ENCODE peak calls at places on chromosomes 1 and 21, in six cellular contexts. A is GM12865; S is hepatic stellate cell; O is amniotic stem cell; T is EL; Y is activated CD4-positive, CD25-positive, alpha-beta regulatory T cell treated with anti-CD3 and anti-CD28 coated beads, Interleukin-2, amount 50 U/mL, for 16 hours. Q is an unnamed sample.

GRCh38 chr1:168470821-168471473 is 72.8 kb downstream of the XCL2 start:
- DNase-seq in S (peak), T (peak), A (no peak), O (peak), Y (no peak), Q (no peak)

GRCh38 chr1:235562589-235562988 is 58.3 kb upstream of the B3GALNT2 start:
- DNase-seq in Y (no peak), T (no peak), O (no peak), S (no peak), A (no peak), Q (no peak)

GRCh38 chr1:8671313-8671917 is 146.0 kb downstream of the RERE start:
- DNase-seq in A (peak), S (peak), T (peak), Y (no peak), O (no peak), Q (no peak)

GRCh38 chr1:53349369-53349705 is 21.5 kb upstream of the LRP8 start:
- DNase-seq in O (no peak), T (no peak), A (no peak), Y (no peak), S (no peak), Q (peak)

GRCh38 chr1:154808909-154809262 is 61.2 kb downstream of the KCNN3 start:
- DNase-seq in S (no peak), A (peak), O (no peak), T (no peak), Y (no peak), Q (no peak)

GRCh38 chr21:45992311-45993209 is 11.0 kb downstream of the COL6A1 start:
- DNase-seq in T (no peak), O (no peak), S (no peak), Y (no peak), A (no peak), Q (no peak)

GRCh38 chr21:45600248-45600647 is 43.3 kb upstream of the PCBP3 start:
- DNase-seq in Y (no peak), O (no peak), A (no peak), S (no peak), T (no peak), Q (no peak)

GRCh38 chr1:108033486-108034081 is 68.6 kb upstream of the VAV3 start:
- DNase-seq in O (no peak), S (no peak), T (no peak), A (no peak), Y (no peak), Q (no peak)

GRCh38 chr1:111448482-111448917 is 556 bp downstream of the WDR77 start:
- DNase-seq in Y (peak), T (peak), S (peak), O (no peak), A (no peak), Q (no peak)

GRCh38 chr1:92820024-92820423 is 11.8 kb upstream of the RPL5 start:
- DNase-seq in A (no peak), Y (no peak), O (no peak), T (peak), S (no peak), Q (no peak)

GRCh38 chr1:151839457-151840409 is at the start of gene C2CD4D:
- DNase-seq in O (no peak), Y (peak), A (peak), S (no peak), T (no peak), Q (peak)

GRCh38 chr1:15218287-15219279 is 28.4 kb upstream of the FHAD1 start:
- DNase-seq in S (peak), T (peak), Y (no peak), O (no peak), A (peak), Q (no peak)

GRCh38 chr1:21552715-21553114 is 43.5 kb downstream of the ALPL start:
- DNase-seq in S (peak), O (peak), Y (no peak), T (peak), A (no peak), Q (no peak)

GRCh38 chr1:167644551-167644950 is 14.5 kb downstream of the RCSD1 start:
- DNase-seq in Y (no peak), O (no peak), T (no peak), S (no peak), A (no peak), Q (no peak)

GRCh38 chr1:172641492-172641891 is 17.4 kb upstream of the FASLG start:
- DNase-seq in T (no peak), A (no peak), Y (no peak), O (no peak), S (no peak), Q (no peak)

GRCh38 chr21:44051462-44051941 is 39.4 kb downstream of the TRAPPC10 start:
- DNase-seq in O (no peak), Y (no peak), S (peak), T (no peak), A (no peak), Q (no peak)